ENCODE peak calls at places on chromosome 4, in four cellular contexts. One of them, this sample, is unnamed.

GRCh38 chr4:113636877-113637276 is 124.7 kb downstream of the CAMK2D start:
- DNase-seq in HepG2: no peak
- DNase-seq in tibial artery: no peak
- DNase-seq in transverse colon: no peak
- DNase-seq in this sample: no peak

GRCh38 chr4:61193863-61194262 is 6.3 kb upstream of the ADGRL3 start:
- DNase-seq in HepG2: no peak
- DNase-seq in tibial artery: no peak
- DNase-seq in transverse colon: no peak
- DNase-seq in this sample: no peak

GRCh38 chr4:64784125-64784524 is 374.9 kb upstream of the TECRL start:
- DNase-seq in HepG2: no peak
- DNase-seq in tibial artery: no peak
- DNase-seq in transverse colon: no peak
- DNase-seq in this sample: no peak

GRCh38 chr4:140715121-140715520 is 41.1 kb downstream of the TBC1D9 start:
- DNase-seq in HepG2: no peak
- DNase-seq in tibial artery: no peak
- DNase-seq in transverse colon: no peak
- DNase-seq in this sample: no peak

GRCh38 chr4:128427832-128428366 is 140.3 kb upstream of the PGRMC2 start:
- DNase-seq in HepG2: peak; percentile 66
- DNase-seq in tibial artery: no peak
- DNase-seq in transverse colon: peak; percentile 28
- DNase-seq in this sample: peak; percentile 66

GRCh38 chr4:181597766-181598165 is 645.4 kb upstream of the TENM3 start:
- DNase-seq in HepG2: no peak
- DNase-seq in tibial artery: no peak
- DNase-seq in transverse colon: no peak
- DNase-seq in this sample: no peak

GRCh38 chr4:110055014-110055768 is 142.5 kb downstream of the EGF start:
- DNase-seq in HepG2: peak; percentile 34
- DNase-seq in tibial artery: no peak
- DNase-seq in transverse colon: no peak
- DNase-seq in this sample: no peak

GRCh38 chr4:61661960-61662359 is 461.8 kb downstream of the ADGRL3 start:
- DNase-seq in HepG2: no peak
- DNase-seq in tibial artery: no peak
- DNase-seq in transverse colon: no peak
- DNase-seq in this sample: no peak

GRCh38 chr4:7324651-7325121 is 110.0 kb downstream of the PSAPL1 start:
- DNase-seq in HepG2: no peak
- DNase-seq in tibial artery: no peak
- DNase-seq in transverse colon: no peak
- DNase-seq in this sample: no peak

GRCh38 chr4:149795256-149795655 is 20.4 kb downstream of the IQCM start:
- DNase-seq in HepG2: peak; percentile 23
- DNase-seq in tibial artery: no peak
- DNase-seq in transverse colon: no peak
- DNase-seq in this sample: peak; percentile 11

GRCh38 chr4:71453516-71453915 is 114.7 kb downstream of the SLC4A4 start:
- DNase-seq in HepG2: no peak
- DNase-seq in tibial artery: no peak
- DNase-seq in transverse colon: no peak
- DNase-seq in this sample: no peak

GRCh38 chr4:188783160-188783559 is 643.9 kb downstream of the TRIML1 start:
- DNase-seq in HepG2: no peak
- DNase-seq in tibial artery: no peak
- DNase-seq in transverse colon: no peak
- DNase-seq in this sample: no peak

GRCh38 chr4:6855692-6856297 is 53.8 kb upstream of the TBC1D14 start:
- DNase-seq in HepG2: peak; percentile 20
- DNase-seq in tibial artery: no peak
- DNase-seq in transverse colon: no peak
- DNase-seq in this sample: peak; percentile 36

GRCh38 chr4:27358269-27358668 is 497.6 kb downstream of the STIM2 start:
- DNase-seq in HepG2: no peak
- DNase-seq in tibial artery: no peak
- DNase-seq in transverse colon: no peak
- DNase-seq in this sample: no peak

DNA sequence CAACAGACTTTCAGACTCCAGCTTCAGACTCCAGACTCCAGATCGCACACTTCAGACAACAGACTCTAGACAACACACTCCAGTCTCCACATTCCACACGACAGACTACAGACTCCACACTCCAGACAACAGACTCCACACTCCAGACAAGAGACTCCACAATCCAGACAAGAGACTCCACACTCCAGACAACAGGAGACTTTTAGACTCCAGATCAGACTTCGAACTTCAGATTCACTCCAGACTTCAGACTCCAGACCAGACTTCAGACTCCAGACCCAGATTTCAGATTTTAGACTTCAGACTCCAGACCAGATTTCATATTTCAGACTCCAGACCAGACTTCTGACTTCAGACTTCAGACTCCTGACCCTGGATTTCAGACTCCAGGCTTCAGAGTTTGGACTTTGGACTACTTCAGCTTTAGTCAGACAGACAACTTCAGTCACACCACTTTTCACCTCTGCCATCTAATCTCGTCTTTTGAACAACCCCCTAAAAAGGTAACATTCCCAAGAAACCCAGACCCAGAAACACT is 29.0 kb upstream of the TLR2 start:
- DNase-seq in HepG2: peak; percentile 6
- DNase-seq in tibial artery: no peak
- DNase-seq in transverse colon: no peak
- DNase-seq in this sample: no peak
- H3K4me3 ChIP-seq in HepG2: no peak overlapping the region
- H3K4me3 ChIP-seq in tibial artery: peak overlapping the region; percentile 6
- H3K4me3 ChIP-seq in transverse colon: no peak overlapping the region
- H3K4me3 ChIP-seq in this sample: no peak overlapping the region

GRCh38 chr4:99078336-99078735 is 10.3 kb downstream of the ADH5 start:
- DNase-seq in HepG2: no peak
- DNase-seq in tibial artery: no peak
- DNase-seq in transverse colon: no peak
- DNase-seq in this sample: no peak
- H3K36me3 ChIP-seq in HepG2: peaks cover 20% of the 10 kb centered on the region
- H3K36me3 ChIP-seq in tibial artery: peaks cover 100% of the 10 kb centered on the region
- H3K36me3 ChIP-seq in transverse colon: peaks cover 39% of the 10 kb centered on the region
- H3K36me3 ChIP-seq in this sample: no peaks in the 10 kb centered on the region

DNA sequence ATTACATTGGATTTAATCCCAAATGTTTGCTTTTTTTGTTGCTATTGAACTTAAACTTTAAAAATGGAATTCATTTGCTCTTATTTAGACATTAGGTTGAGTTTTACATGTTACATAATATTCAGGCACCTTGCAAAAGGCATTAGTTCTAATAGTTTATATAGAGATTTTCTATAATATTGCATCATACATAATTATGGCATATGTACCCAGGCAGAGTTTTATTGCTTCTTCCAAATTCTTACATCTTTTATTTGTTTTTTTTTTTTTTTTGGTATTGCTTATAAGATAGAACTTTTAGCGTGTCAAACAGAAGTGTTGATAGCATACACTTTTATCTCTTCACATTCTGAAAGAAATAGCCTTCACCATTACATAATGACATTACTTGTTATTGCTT is 487.7 kb downstream of the GABRG1 start:
- DNase-seq in HepG2: no peak
- DNase-seq in tibial artery: no peak
- DNase-seq in transverse colon: no peak
- DNase-seq in this sample: no peak
- H3K4me3 ChIP-seq in HepG2: no peak overlapping the region
- H3K4me3 ChIP-seq in tibial artery: no peak overlapping the region
- H3K4me3 ChIP-seq in transverse colon: no peak overlapping the region
- H3K4me3 ChIP-seq in this sample: no peak overlapping the region

DNA sequence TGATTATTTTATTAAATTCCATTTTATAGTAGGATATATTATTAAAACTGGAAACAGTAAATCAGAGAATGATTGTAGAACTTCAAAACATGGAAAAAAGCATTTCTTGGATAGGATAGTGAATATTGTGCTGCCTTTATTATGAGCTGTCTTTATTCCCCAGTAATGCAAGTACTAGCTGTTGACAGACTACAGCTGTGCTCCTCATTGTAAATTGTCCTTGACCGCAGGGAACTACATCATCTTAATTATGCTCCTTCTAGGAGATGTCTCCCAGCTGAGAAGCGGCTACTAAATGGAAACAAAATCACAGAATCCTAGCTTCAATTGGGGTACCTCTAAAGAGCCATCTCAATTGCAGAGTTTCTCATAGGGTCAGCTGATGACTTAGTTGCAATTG is 1457.2 kb upstream of the PCDH7 start:
- DNase-seq in HepG2: no peak
- DNase-seq in tibial artery: no peak
- DNase-seq in transverse colon: no peak
- DNase-seq in this sample: no peak
- H3K36me3 ChIP-seq in HepG2: no peaks in the 10 kb centered on the region
- H3K36me3 ChIP-seq in tibial artery: no peaks in the 10 kb centered on the region
- H3K36me3 ChIP-seq in transverse colon: no peaks in the 10 kb centered on the region
- H3K36me3 ChIP-seq in this sample: no peaks in the 10 kb centered on the region

GRCh38 chr4:183100298-183100599 is 1.2 kb downstream of the WWC2 start:
- DNase-seq in HepG2: no peak
- DNase-seq in tibial artery: no peak
- DNase-seq in transverse colon: no peak
- DNase-seq in this sample: no peak

GRCh38 chr4:183099537-183100297 is 660 bp downstream of the WWC2 start:
- DNase-seq in HepG2: peak; percentile 35
- DNase-seq in tibial artery: peak; percentile 22
- DNase-seq in transverse colon: no peak
- DNase-seq in this sample: peak; percentile 73

GRCh38 chr4:183101956-183102480 is 3.0 kb downstream of the WWC2 start:
- DNase-seq in HepG2: peak; percentile 63
- DNase-seq in tibial artery: no peak
- DNase-seq in transverse colon: no peak
- DNase-seq in this sample: no peak

GRCh38 chr4:183098723-183099536 is at the start of gene WWC2:
- DNase-seq in HepG2: peak; percentile 83
- DNase-seq in tibial artery: peak; percentile 87
- DNase-seq in transverse colon: peak; percentile 84
- DNase-seq in this sample: peak; percentile 96

DNA sequence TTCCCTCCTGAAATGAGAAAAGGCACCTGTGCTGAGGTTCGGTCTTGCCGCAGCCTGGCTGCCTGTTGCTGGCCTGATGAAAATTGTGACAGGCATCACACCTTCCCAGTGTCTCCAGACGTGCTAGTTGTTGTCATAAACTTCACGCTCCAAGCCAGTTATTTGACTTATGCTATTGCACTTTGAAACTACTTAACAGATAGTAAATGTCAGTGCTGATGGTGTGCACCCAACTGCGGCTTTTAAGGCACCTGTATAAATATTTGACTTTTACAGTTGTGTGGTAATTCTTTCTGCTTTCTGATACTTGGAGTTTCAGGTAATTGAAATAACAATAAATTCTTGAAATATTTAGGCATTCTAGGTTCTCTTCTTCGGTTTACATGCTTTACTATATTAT is 1.8 kb downstream of the WWC2 start:
- DNase-seq in HepG2: peak; percentile 79
- DNase-seq in tibial artery: no peak
- DNase-seq in transverse colon: no peak
- DNase-seq in this sample: peak; percentile 47
- H3K4me3 ChIP-seq in HepG2: peak overlapping the region; percentile 90
- H3K4me3 ChIP-seq in tibial artery: peak overlapping the region; percentile 85
- H3K4me3 ChIP-seq in transverse colon: peak overlapping the region; percentile 76
- H3K4me3 ChIP-seq in this sample: peak overlapping the region; percentile 16

DNA sequence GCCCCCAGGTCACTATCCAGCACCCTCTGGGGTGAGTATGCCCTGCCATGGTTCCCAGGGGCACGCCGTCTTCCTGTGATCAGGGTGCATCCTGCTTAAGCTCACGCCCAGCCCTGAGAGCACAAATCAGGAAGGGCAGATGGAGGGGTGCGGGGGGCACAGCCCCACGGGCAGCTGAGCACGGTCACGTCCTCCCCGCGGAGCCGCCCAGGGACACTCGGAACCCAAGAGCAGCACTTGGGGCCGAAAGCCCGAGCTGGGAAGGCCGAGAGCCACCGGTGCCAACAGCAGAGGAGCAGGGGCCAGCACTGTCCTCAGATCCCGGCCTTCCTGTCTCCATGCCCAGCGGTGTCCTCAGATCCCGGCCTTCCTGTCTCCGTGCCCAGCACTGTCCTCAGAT is 21.5 kb downstream of the NELFA start:
- DNase-seq in HepG2: no peak
- DNase-seq in tibial artery: no peak
- DNase-seq in transverse colon: no peak
- DNase-seq in this sample: no peak
- H3K36me3 ChIP-seq in HepG2: peaks cover 35% of the 10 kb centered on the region
- H3K36me3 ChIP-seq in tibial artery: peaks cover 92% of the 10 kb centered on the region
- H3K36me3 ChIP-seq in transverse colon: peaks cover 54% of the 10 kb centered on the region
- H3K36me3 ChIP-seq in this sample: no peaks in the 10 kb centered on the region

GRCh38 chr4:73223258-73223651 is 35.3 kb downstream of the ANKRD17 start:
- DNase-seq in HepG2: no peak
- DNase-seq in tibial artery: no peak
- DNase-seq in transverse colon: no peak
- DNase-seq in this sample: no peak
- H3K4me3 ChIP-seq in HepG2: no peak overlapping the region
- H3K4me3 ChIP-seq in tibial artery: peak overlapping the region; percentile 55
- H3K4me3 ChIP-seq in transverse colon: peak overlapping the region; percentile 60
- H3K4me3 ChIP-seq in this sample: no peak overlapping the region

DNA sequence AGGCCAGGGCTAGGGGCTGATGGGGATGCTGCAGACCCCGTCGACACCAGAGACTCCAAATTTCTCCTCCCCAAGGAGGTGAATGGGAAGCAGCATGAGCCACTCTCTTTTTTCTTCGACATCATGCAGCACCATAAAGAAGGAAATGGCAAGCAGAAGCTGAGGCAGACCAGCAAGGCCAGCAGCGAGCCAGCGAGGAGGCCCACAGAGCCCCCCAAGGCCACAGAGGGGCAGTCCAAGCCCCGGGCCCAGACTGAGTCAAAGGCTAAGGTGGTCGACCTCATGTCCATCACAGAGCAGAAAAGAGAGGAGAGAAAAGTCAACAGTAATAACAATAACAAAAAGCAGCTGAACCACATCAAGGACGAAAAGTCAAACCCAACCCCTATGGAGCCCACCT is 56.1 kb downstream of the TNIP2 start:
- DNase-seq in HepG2: no peak
- DNase-seq in tibial artery: no peak
- DNase-seq in transverse colon: no peak
- DNase-seq in this sample: no peak
- H3K36me3 ChIP-seq in HepG2: peaks cover 34% of the 10 kb centered on the region
- H3K36me3 ChIP-seq in tibial artery: peaks cover 99% of the 10 kb centered on the region
- H3K36me3 ChIP-seq in transverse colon: peaks cover 91% of the 10 kb centered on the region
- H3K36me3 ChIP-seq in this sample: no peaks in the 10 kb centered on the region

DNA sequence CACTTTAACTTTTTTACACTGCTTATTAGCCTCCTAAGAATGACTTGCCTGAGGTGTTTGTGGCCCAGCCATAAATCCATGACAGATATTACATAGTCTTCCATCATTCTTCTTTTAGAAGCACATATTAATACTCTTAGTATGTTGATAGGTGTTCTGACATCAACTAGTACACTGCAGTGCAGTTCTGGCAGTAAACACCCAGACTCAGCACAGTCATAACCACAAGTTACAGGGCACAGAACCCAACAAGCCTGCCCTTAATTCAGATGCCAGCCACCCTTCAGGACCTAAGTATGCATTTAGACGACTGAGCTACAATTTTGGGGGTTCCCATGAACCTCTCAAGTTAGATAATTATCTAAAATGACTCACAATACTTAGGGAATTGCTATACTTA is 36.5 kb upstream of the GUCY1B1 start:
- DNase-seq in HepG2: no peak
- DNase-seq in tibial artery: no peak
- DNase-seq in transverse colon: no peak
- DNase-seq in this sample: no peak
- H3K4me3 ChIP-seq in HepG2: no peak overlapping the region
- H3K4me3 ChIP-seq in tibial artery: no peak overlapping the region
- H3K4me3 ChIP-seq in transverse colon: no peak overlapping the region
- H3K4me3 ChIP-seq in this sample: no peak overlapping the region

GRCh38 chr4:88264338-88264737 is 20.0 kb downstream of the PPM1K start:
- DNase-seq in HepG2: no peak
- DNase-seq in tibial artery: no peak
- DNase-seq in transverse colon: no peak
- DNase-seq in this sample: no peak
- H3K36me3 ChIP-seq in HepG2: peaks cover 11% of the 10 kb centered on the region
- H3K36me3 ChIP-seq in tibial artery: peaks cover 72% of the 10 kb centered on the region
- H3K36me3 ChIP-seq in transverse colon: no peaks in the 10 kb centered on the region
- H3K36me3 ChIP-seq in this sample: no peaks in the 10 kb centered on the region